ENCODE peak calls at places on chromosomes 11 and 22, in nine cellular contexts. Y is fibroblast of lung, E is H9, U is neural progenitor cell, X is GM12864, H is neural crest cell, Q is fibroblast of pulmonary artery, R is AG04450, B is tibial artery. Z is an unnamed sample.

GRCh38 chr11:126334665-126335462 is 20.6 kb upstream of the ST3GAL4 start:
- DNase-seq in B (peak; percentile 16), H (no peak), E (no peak), Y (peak; percentile 75), R (no peak), U (no peak), X (no peak), Q (no peak), Z (no peak)

GRCh38 chr11:119484741-119485605 is 62.0 kb upstream of the THY1 start:
- DNase-seq in E (peak; percentile 70), B (peak; percentile 16), Q (no peak), U (peak; percentile 51), X (no peak), R (no peak), Y (no peak), H (no peak), Z (no peak)

GRCh38 chr11:119081682-119082081 is 3.0 kb upstream of the HMBS start:
- DNase-seq in Q (no peak), U (no peak), Y (no peak), E (no peak), R (no peak), H (no peak), B (no peak), X (no peak), Z (no peak)

GRCh38 chr11:77147668-77148321 is 19.7 kb downstream of the MYO7A start:
- DNase-seq in B (no peak), E (peak; percentile 86), Y (peak; percentile 22), Q (no peak), H (no peak), X (no peak), U (peak; percentile 89), R (no peak), Z (no peak)

GRCh38 chr22:19430890-19431541 is 517 bp downstream of the HIRA start:
- DNase-seq in X (no peak), H (peak; percentile 38), R (no peak), Y (peak; percentile 37), B (no peak), U (peak; percentile 72), Q (peak; percentile 30), E (peak; percentile 51), Z (peak; percentile 60)

GRCh38 chr22:39939830-39940229 is 20.4 kb upstream of the TMA7B start:
- DNase-seq in B (no peak), U (no peak), H (no peak), X (no peak), Y (no peak), E (no peak), R (no peak), Q (no peak), Z (no peak)

GRCh38 chr11:92627615-92628201 is 341.7 kb upstream of the MTNR1B start:
- DNase-seq in Q (no peak), H (no peak), R (no peak), U (no peak), Y (peak; percentile 77), B (no peak), E (no peak), X (no peak), Z (no peak)

GRCh38 chr11:914204-914603 is 3.6 kb upstream of the CHID1 start:
- DNase-seq in U (no peak), H (no peak), B (no peak), Q (no peak), Y (no peak), R (no peak), X (no peak), E (no peak), Z (no peak)

GRCh38 chr11:100805509-100806199 is 118.6 kb downstream of the ARHGAP42 start:
- DNase-seq in B (no peak), Y (peak; percentile 70), Q (peak; percentile 42), H (no peak), E (no peak), X (no peak), R (no peak), U (no peak), Z (no peak)

DNA sequence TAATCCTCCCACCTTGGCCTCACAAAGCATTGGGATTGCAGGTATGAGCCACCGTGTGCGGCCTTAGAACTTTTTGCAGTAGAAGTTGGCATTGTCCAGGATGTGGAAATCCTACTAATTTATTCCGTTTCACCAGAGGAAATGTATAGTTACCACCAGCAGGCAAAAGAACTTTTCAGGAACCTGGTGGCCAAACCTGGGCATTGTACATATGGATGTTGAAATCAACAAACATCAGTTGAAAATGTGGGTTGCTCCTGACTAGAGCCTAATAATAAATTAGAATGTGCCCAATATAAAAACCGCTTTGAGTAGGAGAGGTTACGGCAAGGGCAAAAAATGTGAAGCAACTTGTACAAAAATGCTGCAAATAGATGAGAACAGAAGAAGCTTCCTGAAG is 40.7 kb upstream of the XBP1 start:
- DNase-seq in R (no peak), Y (no peak), E (no peak), Q (peak; percentile 3), H (no peak), U (no peak), X (no peak), B (no peak), Z (no peak)
- TF ChIP-seq CTCF in R (peak; percentile 14), Y (no peak), E (no peak), Q (no peak), H (no peak), U (no peak), X (no peak), B (no peak), Z (no peak)

GRCh38 chr11:64750361-64751054 is 6.6 kb upstream of the RASGRP2 start:
- DNase-seq in E (peak; percentile 26), Q (no peak), R (no peak), Y (no peak), B (peak; percentile 17), X (no peak), U (no peak), H (no peak), Z (no peak)
- TF ChIP-seq CTCF in E (peak; percentile 45), Q (no peak), R (no peak), Y (no peak), B (no peak), X (no peak), U (peak; percentile 14), H (no peak), Z (peak; percentile 21)

GRCh38 chr22:46538816-46539163 is 1.4 kb upstream of the CELSR1 start:
- DNase-seq in Y (peak; percentile 71), B (no peak), X (no peak), U (no peak), H (no peak), E (no peak), Q (peak; percentile 42), R (no peak), Z (no peak)

GRCh38 chr22:46536559-46537220 is 730 bp downstream of the CELSR1 start:
- DNase-seq in B (no peak), R (no peak), X (no peak), U (peak; percentile 71), Q (no peak), Y (no peak), E (no peak), H (no peak), Z (no peak)

GRCh38 chr22:46539169-46539568 is 1.7 kb upstream of the CELSR1 start:
- DNase-seq in Y (no peak), B (no peak), R (no peak), U (no peak), X (no peak), H (no peak), Q (no peak), E (no peak), Z (no peak)

GRCh38 chr22:46537221-46537945 is at the start of gene CELSR1:
- DNase-seq in R (no peak), X (no peak), Y (peak; percentile 67), Q (peak; percentile 22), B (no peak), E (peak; percentile 61), U (peak; percentile 87), H (peak; percentile 29), Z (no peak)

GRCh38 chr22:46537946-46538815 is 761 bp upstream of the CELSR1 start:
- DNase-seq in Q (peak; percentile 40), B (no peak), E (peak; percentile 61), U (peak; percentile 79), H (peak; percentile 49), X (no peak), Y (peak; percentile 65), R (no peak), Z (no peak)
- TF ChIP-seq CTCF in Q (no peak), B (no peak), E (peak; percentile 45), U (peak; percentile 51), H (peak; percentile 60), X (no peak), Y (no peak), R (peak; percentile 10), Z (no peak)

GRCh38 chr11:17931595-17931994 is 81.3 kb downstream of the SERGEF start:
- DNase-seq in R (no peak), Y (no peak), E (peak; percentile 39), X (no peak), H (no peak), B (no peak), Q (no peak), U (no peak), Z (no peak)
- TF ChIP-seq CTCF in R (no peak), Y (no peak), E (no peak), X (no peak), H (no peak), B (no peak), Q (no peak), U (no peak), Z (no peak)

GRCh38 chr22:20782601-20783299 is 8.8 kb downstream of the SERPIND1 start:
- DNase-seq in E (no peak), H (no peak), U (no peak), Q (no peak), X (no peak), R (no peak), Y (no peak), B (no peak), Z (no peak)
- TF ChIP-seq CTCF in E (no peak), H (no peak), U (no peak), Q (no peak), X (no peak), R (no peak), Y (no peak), B (no peak), Z (no peak)